ENCODE peak calls at places on chromosomes 4 and X, in seven cellular contexts. B is choroid plexus epithelial cell, Z is AG09309, O is astrocyte of the spinal cord, Q is psoas muscle, D is fibroblast of mammary gland, X is thoracic aorta. U is an unnamed sample.
A peak's percentile ranks its signal among the peaks of the same experiment; 100 is the strongest.

GRCh38 chr4:71713611-71714203 is 70.2 kb downstream of the GC start:
- DNase-seq in B (peak; percentile 75), Z (peak; percentile 46), O (peak; percentile 68), Q (no peak), D (peak; percentile 69), X (no peak), U (peak; percentile 54)

GRCh38 chr4:141213550-141213991 is 7.1 kb upstream of the ZNF330 start:
- DNase-seq in B (no peak), Z (no peak), O (no peak), Q (no peak), D (no peak), X (no peak), U (no peak)

GRCh38 chr4:30429813-30430466 is 290.2 kb upstream of the PCDH7 start:
- DNase-seq in B (peak; percentile 35), Z (peak; percentile 40), O (peak; percentile 89), Q (no peak), D (peak; percentile 83), X (no peak), U (peak; percentile 58)

GRCh38 chr4:78057600-78058560 is 757 bp downstream of the FRAS1 start:
- DNase-seq in B (peak; percentile 34), Z (no peak), O (peak; percentile 49), Q (peak; percentile 43), D (peak; percentile 38), X (no peak), U (peak; percentile 41)

GRCh38 chr4:70632028-70632427 is 3.5 kb downstream of the ENAM start:
- DNase-seq in B (peak; percentile 64), Z (no peak), O (peak; percentile 32), Q (no peak), D (peak; percentile 39), X (no peak), U (peak; percentile 49)

GRCh38 chrX:155966876-155967275 is 30.6 kb upstream of the IL9R start:
- DNase-seq in B (peak; percentile 23), Z (peak; percentile 1), O (no peak), Q (no peak), D (peak; percentile 45), X (no peak), U (peak; percentile 6)

GRCh38 chrX:118448273-118448783 is 47.3 kb upstream of the DOCK11 start:
- DNase-seq in B (no peak), Z (no peak), O (no peak), Q (no peak), D (peak; percentile 18), X (no peak), U (no peak)

GRCh38 chrX:47796433-47796906 is 40.2 kb upstream of the ZNF81 start:
- DNase-seq in B (peak; percentile 70), Z (peak; percentile 20), O (peak; percentile 36), Q (no peak), D (peak; percentile 86), X (no peak), U (peak; percentile 81)

GRCh38 chr4:84483738-84484137 is 15.4 kb downstream of the NKX6-1 start:
- DNase-seq in B (no peak), Z (no peak), O (no peak), Q (no peak), D (no peak), X (no peak), U (no peak)

GRCh38 chrX:15167826-15168225 is 102.1 kb downstream of the ASB9 start:
- DNase-seq in B (no peak), Z (no peak), O (no peak), Q (no peak), D (no peak), X (no peak), U (no peak)

GRCh38 chrX:70124678-70125077 is 8.6 kb upstream of the IGBP1 start:
- DNase-seq in B (no peak), Z (no peak), O (no peak), Q (no peak), D (no peak), X (no peak), U (no peak)

GRCh38 chr4:947491-947971 is 15.3 kb downstream of the TMEM175 start:
- DNase-seq in B (no peak), Z (no peak), O (no peak), Q (no peak), D (no peak), X (no peak), U (no peak)

GRCh38 chr4:136812100-136812880 is 720.0 kb downstream of the PCDH18 start:
- DNase-seq in B (no peak), Z (no peak), O (no peak), Q (peak; percentile 9), D (no peak), X (no peak), U (no peak)

GRCh38 chr4:105619193-105619931 is 66.9 kb downstream of the ARHGEF38 start:
- DNase-seq in B (no peak), Z (no peak), O (peak; percentile 61), Q (peak; percentile 45), D (no peak), X (no peak), U (no peak)

GRCh38 chr4:110639207-110640092 is 16.6 kb upstream of the PITX2 start:
- DNase-seq in B (no peak), Z (no peak), O (no peak), Q (no peak), D (no peak), X (no peak), U (no peak)

DNA sequence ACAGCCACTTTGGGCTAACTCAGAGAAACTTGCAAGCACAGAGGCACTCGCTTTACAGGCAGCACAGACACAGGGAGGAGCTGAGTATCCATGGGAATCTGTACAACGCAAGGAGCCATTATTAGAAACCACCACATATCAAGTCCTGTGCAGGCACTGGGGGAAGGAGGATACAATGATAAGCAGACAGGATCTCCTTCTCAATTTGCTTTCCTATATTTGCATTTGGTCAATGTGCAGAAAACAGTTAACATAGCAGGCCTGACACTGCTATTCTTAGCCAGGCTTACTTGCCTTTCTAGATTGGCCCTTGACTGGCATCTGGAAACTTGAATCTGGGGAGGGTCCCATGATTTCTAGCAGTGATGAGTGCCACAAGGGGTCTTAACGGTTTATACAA is 65.8 kb downstream of the TEC start:
- DNase-seq in B (no peak), Z (no peak), O (no peak), Q (no peak), D (no peak), X (no peak), U (no peak)
- TF ChIP-seq CTCF in B (no peak), Z (no peak), O (no peak), Q (no peak), D (no peak), X (no peak), U (no peak)

GRCh38 chrX:105822138-105823091 is at the start of gene NRK:
- DNase-seq in B (peak; percentile 9), Z (no peak), O (peak; percentile 42), Q (peak; percentile 20), D (no peak), X (no peak), U (no peak)

GRCh38 chrX:105823092-105823454 is 734 bp downstream of the NRK start:
- DNase-seq in B (no peak), Z (no peak), O (no peak), Q (no peak), D (no peak), X (no peak), U (no peak)

GRCh38 chrX:105816517-105816916 is 5.8 kb upstream of the NRK start:
- DNase-seq in B (no peak), Z (no peak), O (no peak), Q (no peak), D (no peak), X (no peak), U (no peak)

GRCh38 chrX:105820247-105820646 is 2.1 kb upstream of the NRK start:
- DNase-seq in B (no peak), Z (no peak), O (no peak), Q (no peak), D (no peak), X (no peak), U (no peak)

DNA sequence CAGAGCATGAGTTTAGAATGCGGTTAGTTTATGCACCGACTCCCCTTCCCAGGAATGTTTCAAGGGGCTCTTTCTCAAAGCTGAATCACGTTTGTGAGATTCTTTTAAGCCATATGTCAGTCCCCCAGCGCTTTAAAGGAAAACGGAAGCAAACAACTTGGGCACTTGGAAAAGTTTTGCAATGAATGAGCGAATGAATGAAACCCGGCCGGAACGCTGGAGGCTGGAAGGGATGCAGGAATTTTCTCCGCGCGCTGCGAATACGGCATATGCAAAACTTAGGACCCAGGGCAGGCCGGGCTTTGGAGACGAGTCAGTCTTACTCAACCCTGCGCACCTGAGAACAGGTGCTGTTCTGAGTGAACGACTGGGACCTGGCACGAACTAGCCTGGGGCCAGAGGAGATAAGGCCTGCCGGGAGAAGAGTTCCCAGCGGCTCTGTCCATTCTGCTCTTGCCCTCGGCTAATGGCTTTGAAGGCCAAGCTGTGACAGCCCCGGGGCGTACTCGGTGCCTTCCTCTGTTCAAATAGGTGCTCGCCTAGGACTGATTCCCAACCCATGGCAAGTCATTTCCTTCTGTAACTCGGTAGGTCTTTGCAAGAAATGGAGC is 763 bp upstream of the NRK start:
- DNase-seq in B (peak; percentile 23), Z (no peak), O (peak; percentile 41), Q (no peak), D (no peak), X (no peak), U (peak; percentile 47)
- H3K4me3 ChIP-seq in B (peak overlapping the region; percentile 53), Z (no peak overlapping the region), O (peak overlapping the region; percentile 56), Q (peak overlapping the region; percentile 58), D (no peak overlapping the region), X (peak overlapping the region; percentile 71), U (no peak overlapping the region)

DNA sequence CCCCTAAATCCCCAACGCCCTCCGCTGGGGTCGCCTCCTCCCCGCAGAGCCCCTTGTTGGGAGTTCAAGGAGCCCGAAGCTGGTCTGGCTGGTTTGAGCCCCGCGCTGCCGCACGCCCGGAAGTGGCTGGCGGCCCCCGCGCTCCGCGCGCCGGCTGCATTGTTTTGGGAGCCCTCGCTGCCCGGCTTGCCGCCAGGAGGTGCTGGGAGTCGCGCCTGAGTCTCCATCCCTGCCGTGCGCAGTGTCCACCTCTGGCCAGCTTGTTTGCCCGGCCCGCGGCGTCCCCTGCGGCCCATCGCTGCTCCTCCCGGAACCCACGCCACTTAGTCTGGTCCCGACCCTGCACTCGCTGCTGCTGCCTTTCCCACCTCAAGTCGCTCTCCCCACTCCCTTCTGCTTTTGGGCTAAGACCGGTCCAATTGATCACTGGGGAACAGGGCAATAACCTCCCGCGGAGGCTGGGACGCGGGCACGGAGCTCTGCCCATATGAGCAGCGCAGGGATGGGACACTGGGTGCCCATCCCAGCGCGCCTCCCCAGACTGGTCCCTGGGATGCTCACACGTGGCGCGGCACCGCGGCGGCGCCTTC is 2.2 kb upstream of the SFRP2 start:
- DNase-seq in B (peak; percentile 13), Z (no peak), O (no peak), Q (peak; percentile 62), D (peak; percentile 64), X (no peak), U (no peak)
- TF ChIP-seq CTCF in B (peak; percentile 34), Z (no peak), O (peak; percentile 29), Q (no peak), D (peak; percentile 26), X (no peak), U (peak; percentile 9)

GRCh38 chr4:23884731-23885130 is 5.1 kb downstream of the PPARGC1A start:
- DNase-seq in B (peak; percentile 33), Z (no peak), O (no peak), Q (no peak), D (no peak), X (no peak), U (no peak)
- H3K4me3 ChIP-seq in B (no peak overlapping the region), Z (no peak overlapping the region), O (no peak overlapping the region), Q (no peak overlapping the region), D (no peak overlapping the region), X (no peak overlapping the region), U (no peak overlapping the region)

GRCh38 chrX:45515262-45516215 is 314.9 kb upstream of the DIPK2B start:
- DNase-seq in B (peak; percentile 91), Z (peak; percentile 93), O (peak; percentile 84), Q (peak; percentile 69), D (peak; percentile 97), X (peak; percentile 48), U (peak; percentile 91)
- TF ChIP-seq CTCF in B (peak; percentile 75), Z (peak; percentile 80), O (peak; percentile 71), Q (peak; percentile 64), D (peak; percentile 79), X (peak; percentile 15), U (peak; percentile 59)

GRCh38 chr4:187464561-187464960 is 531.0 kb upstream of the ZFP42 start:
- DNase-seq in B (no peak), Z (no peak), O (no peak), Q (no peak), D (no peak), X (no peak), U (no peak)
- H3K4me3 ChIP-seq in B (no peak overlapping the region), Z (no peak overlapping the region), O (no peak overlapping the region), Q (no peak overlapping the region), D (no peak overlapping the region), X (no peak overlapping the region), U (no peak overlapping the region)